ENCODE peak calls at places on chromosomes 4 and X, in nine cellular contexts. A is natural killer cell; N is gastroesophageal sphincter; V is heart right ventricle; L is aorta; O is upper lobe of right lung; I is activated naive CD4-positive, alpha-beta T cell treated with anti-CD3 and anti-CD28 coated beads, Interleukin-2, amount 50 U/mL, for 72 hours; Q is right cardiac atrium; H is mucosa of descending colon. B is an unnamed sample.

GRCh38 chrX:22800360-22800759 is 199.4 kb upstream of the DDX53 start:
- ATAC-seq in N (no peak), H (no peak), V (no peak), O (peak), A (no peak), Q (peak), L (peak), I (no peak), B (no peak)

GRCh38 chr4:186881521-186882220 is 158.0 kb upstream of the FAT1 start:
- ATAC-seq in A (no peak), L (no peak), I (no peak), O (peak), N (no peak), V (no peak), H (peak), Q (no peak), B (no peak)

GRCh38 chr4:129455462-129455861 is 359.5 kb downstream of the C4orf33 start:
- ATAC-seq in I (no peak), L (no peak), N (no peak), H (no peak), Q (no peak), V (peak), A (no peak), O (no peak), B (no peak)

GRCh38 chrX:87900320-87900908 is 382.8 kb downstream of the KLHL4 start:
- ATAC-seq in V (no peak), Q (no peak), I (no peak), N (no peak), L (no peak), O (no peak), A (no peak), H (no peak), B (no peak)

GRCh38 chr4:164442167-164442566 is 311.8 kb upstream of the SMIM31 start:
- ATAC-seq in L (no peak), H (no peak), O (no peak), V (no peak), N (no peak), Q (no peak), A (no peak), I (no peak), B (no peak)

GRCh38 chr4:108814327-108814726 is 51.5 kb upstream of the ETNPPL start:
- ATAC-seq in N (no peak), L (no peak), Q (no peak), H (no peak), O (no peak), V (no peak), I (peak), A (no peak), B (no peak)

GRCh38 chr4:186698525-186698924 is 25.1 kb downstream of the FAT1 start:
- ATAC-seq in V (no peak), L (no peak), H (no peak), Q (no peak), A (no peak), N (no peak), O (no peak), I (no peak), B (no peak)

GRCh38 chrX:47563801-47564315 is 2.9 kb downstream of the ARAF start:
- ATAC-seq in Q (no peak), A (no peak), H (no peak), L (no peak), I (no peak), N (no peak), O (no peak), V (no peak), B (no peak)

GRCh38 chr4:4721636-4722035 is 137.8 kb upstream of the MSX1 start:
- ATAC-seq in N (no peak), A (no peak), O (no peak), H (no peak), L (no peak), V (no peak), Q (no peak), I (no peak), B (no peak)

GRCh38 chr4:126733301-126733700 is 899.5 kb upstream of the INTU start:
- ATAC-seq in L (no peak), Q (no peak), I (no peak), O (no peak), N (no peak), H (no peak), V (no peak), A (no peak), B (no peak)

GRCh38 chr4:70624226-70624793 is 4.2 kb upstream of the ENAM start:
- ATAC-seq in N (no peak), L (no peak), I (peak), Q (no peak), O (no peak), A (peak), V (no peak), H (peak), B (no peak)

GRCh38 chrX:69268637-69269036 is 103.4 kb upstream of the PJA1 start:
- ATAC-seq in I (no peak), N (no peak), Q (no peak), L (no peak), O (no peak), V (no peak), A (no peak), H (peak), B (no peak)

GRCh38 chrX:35773958-35774564 is 24.1 kb upstream of the MAGEB16 start:
- ATAC-seq in N (no peak), I (no peak), H (no peak), Q (no peak), A (no peak), O (no peak), L (no peak), V (no peak), B (no peak)

GRCh38 chr4:11487876-11488545 is 59.3 kb upstream of the HS3ST1 start:
- ATAC-seq in V (no peak), H (peak), I (peak), A (peak), Q (no peak), L (no peak), O (peak), N (no peak), B (no peak)

GRCh38 chrX:103309860-103310591 is 764 bp downstream of the BEX2 start:
- ATAC-seq in Q (no peak), L (no peak), H (peak), O (peak), A (peak), N (no peak), I (peak), V (no peak), B (peak)

GRCh38 chr4:67659065-67659464 is 41.9 kb downstream of the UBA6 start:
- ATAC-seq in I (peak), V (no peak), O (no peak), L (no peak), A (no peak), H (no peak), N (no peak), Q (no peak), B (no peak)

GRCh38 chr4:1615786-1616573 is 68.1 kb downstream of the FAM53A start:
- ATAC-seq in N (no peak), I (no peak), A (no peak), L (peak), O (peak), H (no peak), V (no peak), Q (peak), B (no peak)

B was measured in stimulated activated memory B cell treated with anti-CD40 and anti-IgM and Interleukin-4, amounts not matched to agents 10 μg/mL and 1 μg/mL and 100 μg/mL, for 72 hours.